ENCODE peak calls at places on chromosome 6, in six cellular contexts. G is HCT116, F is HepG2, N is H1, Y is GM12878, B is K562. O is an unnamed sample.

GRCh38 chr6:108690326-108691000 is 129.7 kb downstream of the FOXO3 start:
- DNase-seq in B (no peak), F (no peak), N (no peak), G (no peak), Y (no peak), O (no peak)

GRCh38 chr6:7730852-7731251 is 5.0 kb downstream of the BMP6 start:
- DNase-seq in Y (no peak), G (no peak), B (no peak), F (peak; percentile 39), N (no peak), O (no peak)

GRCh38 chr6:43173496-43174262 is 2.6 kb downstream of the SRF start:
- DNase-seq in F (no peak), N (no peak), G (no peak), B (no peak), Y (no peak), O (no peak)

GRCh38 chr6:160756871-160757270 is 54.8 kb downstream of the PLG start:
- DNase-seq in G (no peak), N (no peak), F (no peak), B (no peak), Y (no peak), O (no peak)

GRCh38 chr6:28648035-28648877 is 122.6 kb downstream of the GPX5 start:
- DNase-seq in Y (peak; percentile 77), B (peak; percentile 36), G (peak; percentile 75), N (peak; percentile 62), F (peak; percentile 81), O (peak; percentile 54)

GRCh38 chr6:88869263-88870023 is 94.0 kb downstream of the RNGTT start:
- DNase-seq in G (no peak), B (no peak), F (no peak), Y (no peak), N (no peak), O (no peak)

GRCh38 chr6:116060572-116061283 is at the start of gene FRK:
- DNase-seq in Y (no peak), N (no peak), F (peak; percentile 93), B (no peak), G (peak; percentile 62), O (no peak)

GRCh38 chr6:105855433-105855832 is 230.7 kb upstream of the PRDM1 start:
- DNase-seq in N (no peak), B (no peak), G (no peak), Y (no peak), F (no peak), O (no peak)

GRCh38 chr6:31834367-31834703 is 6.8 kb downstream of the HSPA1B start:
- DNase-seq in Y (peak; percentile 50), G (peak; percentile 77), B (peak; percentile 91), F (peak; percentile 92), N (no peak), O (peak; percentile 60)

GRCh38 chr6:49406241-49406970 is 56.6 kb downstream of the MMUT start:
- DNase-seq in F (no peak), G (no peak), Y (no peak), B (no peak), N (no peak), O (no peak)

GRCh38 chr6:65908065-65908464 is 201.0 kb upstream of the EYS start:
- DNase-seq in N (no peak), Y (no peak), F (no peak), B (no peak), G (no peak), O (no peak)

GRCh38 chr6:324116-324728 is 31.9 kb downstream of the DUSP22 start:
- DNase-seq in F (no peak), N (no peak), B (no peak), G (no peak), Y (no peak), O (no peak)

GRCh38 chr6:113526553-113526952 is 330.6 kb upstream of the MARCKS start:
- DNase-seq in F (no peak), N (no peak), Y (no peak), G (no peak), B (no peak), O (no peak)

GRCh38 chr6:38806271-38806670 is 91.2 kb downstream of the DNAH8 start:
- DNase-seq in B (no peak), G (no peak), Y (no peak), N (no peak), F (no peak), O (no peak)

GRCh38 chr6:168700880-168701279 is 259.9 kb downstream of the SMOC2 start:
- DNase-seq in N (no peak), Y (no peak), F (no peak), B (no peak), G (no peak), O (no peak)

GRCh38 chr6:99841297-99841696 is 152.7 kb downstream of the MCHR2 start:
- DNase-seq in F (no peak), G (no peak), Y (no peak), B (no peak), N (no peak), O (no peak)

GRCh38 chr6:41939091-41939847 is 2.3 kb downstream of the CCND3 start:
- DNase-seq in Y (no peak), N (no peak), B (peak; percentile 54), G (no peak), F (no peak), O (no peak)

GRCh38 chr6:6820688-6821238 is 232.2 kb downstream of the LY86 start:
- DNase-seq in Y (no peak), G (peak; percentile 98), N (peak; percentile 62), B (no peak), F (no peak), O (peak; percentile 32)

GRCh38 chr6:46325561-46326525 is 155.1 kb upstream of the ENPP5 start:
- DNase-seq in G (no peak), Y (no peak), F (no peak), N (no peak), B (no peak), O (no peak)

GRCh38 chr6:16136536-16137450 is 7.9 kb downstream of the MYLIP start:
- DNase-seq in G (peak; percentile 21), B (no peak), Y (no peak), F (no peak), N (no peak), O (no peak)

GRCh38 chr6:169957351-169957963 is 206.0 kb downstream of the ERMARD start:
- DNase-seq in Y (no peak), B (no peak), N (no peak), G (no peak), F (no peak), O (no peak)
- TF ChIP-seq ZNF274 in Y (no peak), B (no peak), N (no peak), G (no peak), F (no peak), O (no peak)

DNA sequence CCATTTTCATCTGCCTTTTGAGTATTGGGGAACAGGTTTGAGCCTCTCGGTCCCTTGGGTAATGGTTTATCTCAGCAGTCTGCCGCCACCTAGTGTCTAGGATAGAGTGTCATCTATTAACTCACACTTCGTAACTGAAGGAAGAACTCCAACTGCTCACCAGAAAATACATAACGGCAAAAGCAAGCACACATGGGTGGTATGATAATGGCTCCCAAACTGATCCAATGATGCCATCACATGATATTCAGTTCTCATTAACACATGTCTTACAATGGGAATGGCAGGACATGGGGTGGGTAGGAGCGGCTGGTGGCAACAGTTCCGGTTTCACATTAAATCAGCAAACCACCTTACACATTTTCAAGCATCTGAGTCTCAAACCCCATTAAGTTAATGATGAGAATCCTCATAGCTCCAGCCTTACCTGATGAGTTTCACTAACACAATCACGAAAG is 110.7 kb upstream of the PHACTR1 start:
- DNase-seq in G (peak; percentile 65), F (peak; percentile 72), N (no peak), B (peak; percentile 43), Y (peak; percentile 90), O (peak; percentile 54)
- H3K4me1 ChIP-seq in G (no peaks in the 10 kb centered on the region), F (no peaks in the 10 kb centered on the region), N (no peaks in the 10 kb centered on the region), B (no peaks in the 10 kb centered on the region), Y (peaks cover 46% of the 10 kb centered on the region), O (no peaks in the 10 kb centered on the region)

GRCh38 chr6:52568320-52568719 is 8.5 kb downstream of the TRAM2 start:
- DNase-seq in N (no peak), F (no peak), G (no peak), Y (no peak), B (no peak), O (no peak)

GRCh38 chr6:52566201-52566600 is 10.7 kb downstream of the TRAM2 start:
- DNase-seq in N (no peak), B (no peak), F (no peak), Y (peak; percentile 28), G (no peak), O (no peak)

GRCh38 chr6:52564856-52565255 is 12.0 kb downstream of the TRAM2 start:
- DNase-seq in N (no peak), G (no peak), F (no peak), Y (no peak), B (no peak), O (no peak)

GRCh38 chr6:52570291-52570700 is 6.6 kb downstream of the TRAM2 start:
- DNase-seq in B (no peak), G (no peak), N (no peak), Y (no peak), F (no peak), O (no peak)

DNA sequence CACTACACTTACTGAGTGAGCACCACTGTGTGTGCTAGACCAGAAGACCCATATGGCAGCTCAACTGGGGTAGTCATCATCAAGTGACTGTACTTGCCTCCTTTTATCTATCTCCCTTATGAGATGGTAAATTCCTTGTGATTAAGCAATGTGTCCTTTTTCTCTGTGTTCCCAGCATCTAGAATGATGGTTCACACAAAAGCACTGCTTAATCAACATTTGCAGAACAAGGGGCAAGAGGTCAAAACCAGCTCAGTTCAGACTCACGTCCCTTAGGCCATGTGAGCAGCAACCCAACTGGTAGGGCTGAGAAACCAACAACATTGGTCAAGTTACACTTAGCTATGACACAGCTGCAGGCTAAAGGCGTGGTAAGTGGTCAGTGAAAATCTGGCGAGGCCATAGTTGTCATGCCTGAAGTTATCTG is 10.0 kb downstream of the TRAM2 start:
- DNase-seq in N (no peak), B (no peak), G (no peak), F (peak; percentile 58), Y (no peak), O (no peak)
- TF ChIP-seq ZNF274 in N (no peak), B (no peak), G (no peak), F (no peak), Y (no peak), O (no peak)

GRCh38 chr6:121694389-121695185 is 259.1 kb downstream of the GJA1 start:
- DNase-seq in F (no peak), Y (no peak), G (no peak), B (no peak), N (no peak), O (no peak)

GRCh38 chr6:121691126-121691540 is 255.7 kb downstream of the GJA1 start:
- DNase-seq in Y (no peak), G (no peak), F (no peak), N (no peak), B (no peak), O (no peak)

GRCh38 chr6:121697921-121698320 is 262.5 kb downstream of the GJA1 start:
- DNase-seq in Y (no peak), B (no peak), G (no peak), F (no peak), N (no peak), O (no peak)

GRCh38 chr6:121698617-121699016 is 263.2 kb downstream of the GJA1 start:
- DNase-seq in N (no peak), G (no peak), B (no peak), Y (no peak), F (no peak), O (no peak)

DNA sequence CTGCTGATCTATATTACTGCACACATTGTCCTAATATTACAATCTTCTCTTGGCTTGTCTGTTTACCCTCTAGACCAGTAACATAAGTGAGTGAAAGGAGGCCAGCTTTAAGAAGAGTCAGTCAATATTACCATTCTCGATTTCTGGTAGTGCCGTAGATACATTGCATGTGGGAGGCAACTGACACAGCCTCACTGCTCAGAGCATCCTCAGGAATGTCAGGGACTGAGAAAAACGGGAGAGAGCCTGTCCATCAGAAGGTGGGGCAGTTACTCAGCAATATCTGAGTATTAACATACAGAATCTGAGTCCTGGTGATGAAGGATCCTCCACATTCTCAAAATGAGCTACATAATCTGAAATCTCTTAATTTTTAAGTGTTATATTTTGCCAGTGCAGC is 259.9 kb downstream of the GJA1 start:
- DNase-seq in N (no peak), Y (no peak), G (no peak), B (no peak), F (no peak), O (no peak)
- H3K4me1 ChIP-seq in N (no peaks in the 10 kb centered on the region), Y (no peaks in the 10 kb centered on the region), G (peaks cover 16% of the 10 kb centered on the region), B (no peaks in the 10 kb centered on the region), F (no peaks in the 10 kb centered on the region), O (no peaks in the 10 kb centered on the region)

O was measured in NT2/D1.